ENCODE peak calls at places on chromosomes 6 and 20, in ten cellular contexts. M is stimulated activated naive CD8-positive, alpha-beta T cell treated with anti-CD3 and anti-CD28 coated beads, Interleukin-15, amount 100 ng/mL, for 72 hours; D is Right ventricle myocardium superior; A is left cardiac atrium; S is activated T-cell treated with anti-CD3 and anti-CD28 coated beads, Interleukin-2, amount 50 U/mL, for 72 hours; I is naive thymus-derived CD4-positive, alpha-beta T cell; K is heart left ventricle; O is CD4-positive, CD25-positive, alpha-beta regulatory T cell; L is T-cell; H is left colon. C is an unnamed sample.

GRCh38 chr6:35027807-35028206 is 113.3 kb downstream of the TCP11 start:
- ATAC-seq in M (no peak), D (no peak), A (no peak), S (no peak), I (no peak), K (no peak), O (no peak), L (no peak), H (no peak), C (no peak)

GRCh38 chr20:50015993-50016770 is 33.4 kb downstream of the SNAI1 start:
- ATAC-seq in M (no peak), D (peak), A (peak), S (no peak), I (no peak), K (peak), O (no peak), L (no peak), H (no peak), C (no peak)

GRCh38 chr6:16674666-16675392 is 86.4 kb downstream of the ATXN1 start:
- ATAC-seq in M (no peak), D (no peak), A (no peak), S (peak), I (no peak), K (no peak), O (no peak), L (no peak), H (no peak), C (no peak)

GRCh38 chr20:20353574-20353973 is 14.3 kb upstream of the INSM1 start:
- ATAC-seq in M (no peak), D (no peak), A (no peak), S (no peak), I (no peak), K (no peak), O (no peak), L (no peak), H (no peak), C (no peak)

GRCh38 chr6:3788408-3789017 is 37.0 kb upstream of the PXDC1 start:
- ATAC-seq in M (no peak), D (peak), A (peak), S (no peak), I (no peak), K (no peak), O (no peak), L (no peak), H (no peak), C (no peak)

GRCh38 chr6:121760640-121761213 is 325.3 kb downstream of the GJA1 start:
- ATAC-seq in M (no peak), D (no peak), A (no peak), S (no peak), I (no peak), K (no peak), O (no peak), L (no peak), H (no peak), C (no peak)

GRCh38 chr6:37516076-37516919 is 16.6 kb upstream of the CCDC167 start:
- ATAC-seq in M (peak), D (peak), A (peak), S (peak), I (peak), K (peak), O (peak), L (peak), H (peak), C (peak)

GRCh38 chr6:6659600-6660327 is 71.2 kb downstream of the LY86 start:
- ATAC-seq in M (no peak), D (peak), A (peak), S (no peak), I (peak), K (peak), O (no peak), L (no peak), H (no peak), C (peak)

GRCh38 chr6:25172819-25173218 is 106.4 kb upstream of the CARMIL1 start:
- ATAC-seq in M (no peak), D (no peak), A (no peak), S (no peak), I (no peak), K (no peak), O (no peak), L (no peak), H (no peak), C (no peak)

GRCh38 chr6:72760130-72760793 is 138.4 kb downstream of the KCNQ5 start:
- ATAC-seq in M (no peak), D (no peak), A (peak), S (no peak), I (no peak), K (no peak), O (no peak), L (no peak), H (no peak), C (no peak)

GRCh38 chr20:49399329-49399728 is 83.1 kb downstream of the KCNB1 start:
- ATAC-seq in M (no peak), D (peak), A (no peak), S (no peak), I (no peak), K (no peak), O (no peak), L (no peak), H (no peak), C (no peak)

GRCh38 chr20:47318596-47319516 is 37.6 kb downstream of the ZMYND8 start:
- ATAC-seq in M (peak), D (peak), A (peak), S (no peak), I (peak), K (peak), O (no peak), L (no peak), H (peak), C (no peak)

GRCh38 chr6:166541366-166541765 is 45.1 kb downstream of the RAMACL start:
- ATAC-seq in M (peak), D (no peak), A (no peak), S (peak), I (no peak), K (peak), O (peak), L (no peak), H (no peak), C (peak)

GRCh38 chr6:150691463-150691862 is 91.8 kb downstream of the PLEKHG1 start:
- ATAC-seq in M (no peak), D (no peak), A (no peak), S (no peak), I (peak), K (no peak), O (no peak), L (no peak), H (no peak), C (peak)

GRCh38 chr6:131787955-131788712 is 19.7 kb upstream of the ENPP1 start:
- ATAC-seq in M (no peak), D (peak), A (peak), S (no peak), I (no peak), K (peak), O (no peak), L (no peak), H (no peak), C (no peak)

C was measured in stimulated activated memory B cell treated with anti-CD40 and anti-IgM and Interleukin-4, amounts not matched to agents 10 μg/mL and 1 μg/mL and 100 μg/mL, for 72 hours.